ENCODE peak calls at places on chromosomes 13 and 19, in six cellular contexts. J is H9, S is mesenchymal stem cell, L is trophoblast cell, E is neuronal stem cell, X is H1. T is an unnamed sample.

GRCh38 chr19:32101206-32101605 is 244.2 kb upstream of the ZNF507 start:
- DNase-seq in X (no peak), J (no peak), L (no peak), S (no peak), E (no peak), T (no peak)

GRCh38 chr13:32261567-32261966 is 53.6 kb downstream of the ZAR1L start:
- DNase-seq in E (no peak), S (peak), X (no peak), J (no peak), L (peak), T (peak)

GRCh38 chr19:49676136-49676689 is 858 bp upstream of the PRMT1 start:
- DNase-seq in L (peak), E (peak), X (peak), S (peak), J (peak), T (peak)

GRCh38 chr19:19056636-19057275 is 7.0 kb upstream of the SLC25A42 start:
- DNase-seq in L (no peak), X (no peak), J (no peak), S (no peak), E (no peak), T (no peak)

GRCh38 chr19:46082728-46083050 is 41.8 kb downstream of the IGFL3 start:
- DNase-seq in J (no peak), E (no peak), L (no peak), S (no peak), X (no peak), T (no peak)

GRCh38 chr13:80334582-80335260 is 6.2 kb downstream of the SPRY2 start:
- DNase-seq in S (peak), J (no peak), X (no peak), E (no peak), L (no peak), T (peak)

GRCh38 chr19:50723069-50723468 is at the start of gene CLEC11A:
- DNase-seq in X (no peak), E (no peak), S (no peak), J (no peak), L (no peak), T (peak)

GRCh38 chr19:4061178-4061682 is 5.5 kb downstream of the ZBTB7A start:
- DNase-seq in E (no peak), X (no peak), J (peak), L (no peak), S (no peak), T (no peak)

GRCh38 chr19:4319067-4319718 is 14.8 kb downstream of the FSD1 start:
- DNase-seq in S (no peak), L (no peak), E (no peak), J (no peak), X (no peak), T (no peak)

GRCh38 chr19:13726323-13726722 is 38.0 kb upstream of the MRI1 start:
- DNase-seq in L (peak), S (no peak), J (no peak), E (no peak), X (no peak), T (no peak)

GRCh38 chr19:34298891-34299510 is 44.6 kb downstream of the GARRE1 start:
- DNase-seq in E (no peak), X (no peak), S (no peak), J (no peak), L (no peak), T (no peak)

GRCh38 chr13:92677571-92677970 is 549.0 kb upstream of the GPC6 start:
- DNase-seq in J (peak), X (no peak), E (no peak), L (no peak), S (no peak), T (no peak)

GRCh38 chr13:67147257-67148218 is 82.6 kb downstream of the PCDH9 start:
- DNase-seq in E (no peak), J (no peak), X (no peak), L (no peak), S (peak), T (peak)

GRCh38 chr13:43522788-43523187 is 264.0 kb downstream of the ENOX1 start:
- DNase-seq in J (no peak), E (no peak), S (peak), L (no peak), X (no peak), T (peak)

GRCh38 chr13:49791753-49792549 is 531 bp downstream of the KPNA3 start:
- DNase-seq in E (peak), L (no peak), X (no peak), S (peak), J (peak), T (peak)

GRCh38 chr19:41928221-41928683 is at the start of gene ERFL:
- DNase-seq in E (no peak), J (no peak), L (no peak), S (no peak), X (no peak), T (no peak)

GRCh38 chr13:69946443-69946955 is 161.1 kb upstream of the ATXN8OS start:
- DNase-seq in J (no peak), E (no peak), S (no peak), X (no peak), L (no peak), T (no peak)

GRCh38 chr13:111908391-111908790 is 158.6 kb upstream of the SOX1 start:
- DNase-seq in S (no peak), J (peak), E (no peak), L (no peak), X (no peak), T (no peak)

GRCh38 chr13:112956516-112957294 is 12.3 kb upstream of the MCF2L start:
- DNase-seq in S (no peak), X (no peak), L (no peak), J (no peak), E (peak), T (no peak)

DNA sequence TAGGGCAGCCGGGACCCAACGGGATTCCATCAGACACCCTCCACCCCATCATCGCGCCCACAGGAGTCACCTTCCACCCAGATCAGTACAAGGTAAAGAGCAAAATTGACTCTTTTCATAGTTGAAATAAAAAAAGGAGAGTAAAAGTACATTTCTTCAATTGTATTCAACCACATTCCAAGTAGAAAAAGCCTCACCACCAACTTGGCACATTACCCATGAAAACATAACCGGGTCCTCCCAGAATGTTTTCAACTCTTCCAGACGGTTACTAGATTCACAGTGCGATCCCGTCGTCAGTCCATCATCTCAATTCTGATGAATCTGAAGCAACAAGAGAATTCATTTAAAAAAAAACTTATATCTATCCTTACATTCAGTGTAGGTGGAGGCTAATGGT is 125.2 kb downstream of the RAB20 start:
- DNase-seq in L (no peak), S (no peak), J (no peak), X (no peak), E (no peak), T (peak)
- H3K14ac ChIP-seq in L (no peak), S (no peak), J (no peak), X (no peak), E (no peak), T (no peak)

GRCh38 chr13:33815011-33815550 is 2.9 kb upstream of the RFC3 start:
- DNase-seq in L (no peak), J (no peak), E (no peak), X (no peak), S (no peak), T (no peak)

GRCh38 chr13:33816912-33817311 is 1.0 kb upstream of the RFC3 start:
- DNase-seq in E (no peak), J (no peak), L (no peak), X (no peak), S (no peak), T (no peak)

GRCh38 chr13:33817513-33817842 is 471 bp upstream of the RFC3 start:
- DNase-seq in S (no peak), E (no peak), X (no peak), J (no peak), L (no peak), T (peak)

DNA sequence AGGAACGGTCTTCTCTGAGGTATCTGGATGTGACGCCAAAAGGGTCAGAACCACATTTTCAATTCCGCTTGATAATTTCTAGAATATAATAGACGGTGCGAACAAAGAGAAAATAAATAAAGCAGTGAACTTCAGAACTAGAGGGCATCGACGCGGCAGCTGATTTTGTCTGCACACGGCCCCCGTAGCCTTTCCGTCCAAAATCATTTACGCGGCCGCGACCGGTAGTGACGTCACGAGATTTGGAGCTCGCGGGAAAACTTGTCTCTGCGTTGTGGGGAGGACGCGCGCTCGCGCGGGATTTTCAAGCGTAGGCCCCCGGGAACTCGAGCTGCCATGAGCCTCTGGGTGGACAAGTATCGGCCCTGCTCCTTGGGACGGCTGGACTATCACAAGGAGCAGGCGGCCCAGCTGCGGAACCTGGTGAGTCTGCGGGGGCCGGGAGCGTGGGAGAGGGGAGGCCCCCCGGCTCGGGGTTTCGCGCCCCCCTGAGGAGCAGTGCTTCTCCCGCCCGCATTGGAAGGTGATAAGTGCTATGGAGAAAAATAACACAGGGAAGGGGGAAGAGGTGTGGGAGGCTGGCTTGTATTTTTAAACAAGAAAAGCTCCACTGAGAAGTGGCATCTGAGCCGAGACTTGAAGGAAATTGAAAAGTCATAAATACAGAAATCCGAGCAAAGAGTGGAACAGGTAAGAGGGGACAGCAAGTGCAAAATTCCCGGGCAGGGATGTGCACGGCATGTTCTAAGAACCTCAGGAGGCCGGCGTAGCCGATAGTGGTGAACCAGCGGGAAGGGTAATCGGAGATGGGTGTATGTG is at the start of gene RFC3:
- DNase-seq in S (peak), J (peak), X (peak), E (peak), L (peak), T (peak)
- H4K8ac ChIP-seq in S (no peak), J (no peak), X (peak), E (no peak), L (peak), T (peak)

GRCh38 chr19:2722541-2723344 is 1.6 kb upstream of the DIRAS1 start:
- DNase-seq in E (no peak), X (no peak), J (no peak), L (peak), S (peak), T (peak)

GRCh38 chr19:2723345-2723715 is 2.2 kb upstream of the DIRAS1 start:
- DNase-seq in E (no peak), S (no peak), J (no peak), X (no peak), L (no peak), T (no peak)

GRCh38 chr19:2721570-2722540 is 683 bp upstream of the DIRAS1 start:
- DNase-seq in L (no peak), J (no peak), S (no peak), X (no peak), E (no peak), T (no peak)

GRCh38 chr19:2724148-2724557 is 3.0 kb upstream of the DIRAS1 start:
- DNase-seq in E (no peak), J (no peak), S (no peak), X (no peak), L (no peak), T (no peak)

GRCh38 chr19:2723747-2724146 is 2.6 kb upstream of the DIRAS1 start:
- DNase-seq in S (no peak), E (no peak), X (no peak), J (no peak), L (no peak), T (no peak)
- H3K14ac ChIP-seq in S (no peak), E (peak), X (no peak), J (no peak), L (no peak), T (no peak)

DNA sequence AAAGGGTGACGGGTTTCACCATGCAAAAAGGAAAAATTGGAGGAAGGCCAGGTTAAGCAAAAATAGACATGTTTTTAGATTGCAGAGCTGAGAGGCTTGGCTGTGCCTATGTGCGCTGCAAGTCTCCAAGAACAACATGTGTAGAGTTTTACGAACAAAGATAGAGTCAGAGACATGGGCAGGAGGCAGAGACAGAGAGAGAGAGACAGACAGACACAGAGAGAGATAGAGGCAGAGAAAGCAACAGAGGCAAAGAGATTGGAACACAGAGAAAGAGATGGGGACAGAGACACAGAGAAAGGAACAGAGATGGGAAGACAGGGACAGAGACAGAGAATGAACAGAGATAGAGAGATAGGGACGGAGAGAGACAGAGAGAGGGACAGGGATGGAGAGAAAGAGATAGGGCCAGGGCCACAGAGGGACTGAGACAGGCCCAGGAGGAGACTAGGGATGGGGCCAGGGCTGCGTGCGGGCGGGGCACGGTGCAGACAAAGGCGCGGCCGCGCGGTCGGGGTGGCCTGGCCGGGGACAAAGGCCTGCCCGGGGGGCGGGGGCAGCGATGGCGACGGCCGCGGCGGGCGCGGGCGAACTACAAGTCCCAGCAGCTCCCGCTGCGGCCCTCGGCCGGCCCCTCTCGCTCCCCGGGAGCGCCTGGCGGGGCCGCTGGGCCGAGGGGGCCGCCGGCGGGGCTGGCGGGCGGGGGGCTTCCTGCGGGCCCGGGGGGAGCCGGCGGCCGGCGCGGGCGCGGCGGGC is at the start of gene ZNF358:
- DNase-seq in S (peak), J (peak), L (peak), X (no peak), E (peak), T (peak)
- H4K8ac ChIP-seq in S (peak), J (no peak), L (peak), X (peak), E (no peak), T (peak)

DNA sequence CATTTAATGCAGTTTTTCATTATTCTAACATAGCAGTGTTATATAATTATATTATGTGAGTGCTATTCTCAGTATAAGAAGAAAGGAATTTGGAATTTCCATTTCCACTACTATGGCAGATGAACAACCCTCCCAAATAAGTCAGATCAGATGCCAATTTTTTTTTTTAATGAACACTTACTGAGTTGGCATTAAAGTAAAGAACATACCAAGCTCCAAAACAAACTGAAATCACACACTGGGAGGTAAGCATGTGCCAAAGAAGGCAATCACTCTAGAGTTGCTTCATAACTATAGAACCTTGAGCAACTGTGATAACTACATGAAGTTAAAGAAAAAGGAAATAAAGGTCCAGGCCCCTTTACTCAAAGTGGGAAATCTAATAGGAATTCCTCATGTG is 90.3 kb downstream of the RNF17 start:
- DNase-seq in S (no peak), L (no peak), J (no peak), X (no peak), E (no peak), T (peak)
- H3K14ac ChIP-seq in S (no peak), L (no peak), J (no peak), X (no peak), E (no peak), T (no peak)

GRCh38 chr13:42270160-42270856 is 1.6 kb upstream of the AKAP11 start:
- DNase-seq in E (no peak), L (no peak), J (no peak), S (no peak), X (no peak), T (no peak)

GRCh38 chr13:42270857-42271215 is 1.1 kb upstream of the AKAP11 start:
- DNase-seq in J (no peak), S (no peak), X (no peak), E (no peak), L (no peak), T (no peak)

GRCh38 chr13:42272776-42273175 is 824 bp downstream of the AKAP11 start:
- DNase-seq in S (no peak), J (no peak), E (no peak), X (no peak), L (no peak), T (no peak)

GRCh38 chr13:42271337-42272114 is 426 bp upstream of the AKAP11 start:
- DNase-seq in J (peak), E (peak), L (peak), S (peak), X (peak), T (peak)

DNA sequence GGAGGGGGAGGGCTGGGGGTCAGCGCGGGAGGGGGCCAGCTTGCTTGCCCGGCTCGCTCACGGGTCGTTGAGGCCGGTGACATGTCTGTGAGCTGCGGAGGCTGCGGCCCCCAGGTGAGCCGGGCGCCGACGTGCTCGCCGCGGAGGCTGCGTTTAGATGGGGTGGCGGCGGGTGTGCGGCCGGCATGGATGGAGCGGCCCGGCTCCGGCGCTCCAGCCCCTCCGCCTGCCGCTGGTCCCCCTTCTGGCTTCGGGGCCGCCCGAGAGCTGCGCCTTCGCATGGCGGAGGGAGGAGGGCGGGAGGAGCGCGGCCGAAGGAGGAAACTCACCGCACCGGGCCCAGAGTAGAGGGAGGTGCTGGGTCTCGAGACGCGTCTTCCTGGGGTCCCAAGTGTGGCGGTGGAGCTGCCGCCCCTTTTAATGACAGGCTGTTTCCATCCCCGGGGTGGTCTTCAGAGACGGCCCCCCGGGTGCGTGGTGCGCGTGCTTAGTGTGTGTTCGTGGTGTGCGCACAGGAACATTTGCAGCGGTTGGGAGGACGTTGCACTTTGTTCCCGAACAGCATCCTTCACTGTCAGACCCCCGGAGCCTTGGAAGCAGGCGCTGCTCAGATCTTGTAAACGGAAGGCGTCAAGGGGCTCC is at the start of gene AKAP11:
- DNase-seq in S (peak), J (no peak), L (peak), X (no peak), E (no peak), T (peak)
- H4K8ac ChIP-seq in S (peak), J (no peak), L (peak), X (peak), E (no peak), T (peak)

GRCh38 chr19:28519950-28520861 is 692.7 kb downstream of the UQCRFS1 start:
- DNase-seq in X (no peak), S (no peak), E (no peak), J (no peak), L (no peak), T (no peak)
- H3K14ac ChIP-seq in X (no peak), S (no peak), E (no peak), J (no peak), L (no peak), T (no peak)

T was measured in IMR-90.